ENCODE peak calls at places on chromosomes 12 and 14, in four cellular contexts. One of them, this sample, is unnamed.

GRCh38 chr14:95440496-95440895 is 76.0 kb downstream of the SYNE3 start:
- DNase-seq in SJSA1: no peak
- DNase-seq in small intestine: no peak
- DNase-seq in naive thymus-derived CD4-positive, alpha-beta T cell: no peak
- DNase-seq in this sample: no peak

GRCh38 chr12:29569392-29569791 is 71.9 kb upstream of the OVCH1 start:
- DNase-seq in naive thymus-derived CD4-positive, alpha-beta T cell: no peak
- DNase-seq in small intestine: no peak
- DNase-seq in SJSA1: no peak
- DNase-seq in this sample: no peak

GRCh38 chr12:78534311-78534710 is 330.3 kb upstream of the SYT1 start:
- DNase-seq in SJSA1: no peak
- DNase-seq in small intestine: no peak
- DNase-seq in naive thymus-derived CD4-positive, alpha-beta T cell: no peak
- DNase-seq in this sample: no peak

GRCh38 chr12:106054016-106054415 is 84.7 kb downstream of the NUAK1 start:
- DNase-seq in SJSA1: no peak
- DNase-seq in naive thymus-derived CD4-positive, alpha-beta T cell: no peak
- DNase-seq in small intestine: no peak
- DNase-seq in this sample: no peak

GRCh38 chr12:13278249-13278787 is 81.8 kb downstream of the EMP1 start:
- DNase-seq in SJSA1: peak; percentile 54
- DNase-seq in small intestine: peak; percentile 61
- DNase-seq in naive thymus-derived CD4-positive, alpha-beta T cell: peak; percentile 58
- DNase-seq in this sample: peak; percentile 27

GRCh38 chr12:109807954-109808353 is 25.2 kb downstream of the TRPV4 start:
- DNase-seq in small intestine: no peak
- DNase-seq in naive thymus-derived CD4-positive, alpha-beta T cell: no peak
- DNase-seq in SJSA1: no peak
- DNase-seq in this sample: no peak

GRCh38 chr14:68819260-68819691 is 26.4 kb upstream of the ZFP36L1 start:
- DNase-seq in small intestine: peak; percentile 86
- DNase-seq in SJSA1: no peak
- DNase-seq in naive thymus-derived CD4-positive, alpha-beta T cell: peak; percentile 23
- DNase-seq in this sample: peak; percentile 52

GRCh38 chr14:61749264-61749663 is 13.0 kb upstream of the SNAPC1 start:
- DNase-seq in SJSA1: no peak
- DNase-seq in small intestine: no peak
- DNase-seq in naive thymus-derived CD4-positive, alpha-beta T cell: no peak
- DNase-seq in this sample: no peak

GRCh38 chr12:62684586-62685295 is 218.1 kb downstream of the MON2 start:
- DNase-seq in naive thymus-derived CD4-positive, alpha-beta T cell: no peak
- DNase-seq in SJSA1: no peak
- DNase-seq in small intestine: no peak
- DNase-seq in this sample: peak; percentile 66

GRCh38 chr14:68762944-68763831 is 29.7 kb downstream of the ZFP36L1 start:
- DNase-seq in naive thymus-derived CD4-positive, alpha-beta T cell: no peak
- DNase-seq in small intestine: peak; percentile 77
- DNase-seq in SJSA1: no peak
- DNase-seq in this sample: peak; percentile 41

GRCh38 chr14:98931911-98932310 is 340.1 kb downstream of the BCL11B start:
- DNase-seq in small intestine: peak; percentile 64
- DNase-seq in naive thymus-derived CD4-positive, alpha-beta T cell: peak; percentile 90
- DNase-seq in SJSA1: no peak
- DNase-seq in this sample: no peak

GRCh38 chr12:76633415-76633814 is 73.8 kb upstream of the OSBPL8 start:
- DNase-seq in SJSA1: no peak
- DNase-seq in small intestine: peak; percentile 24
- DNase-seq in naive thymus-derived CD4-positive, alpha-beta T cell: no peak
- DNase-seq in this sample: no peak

GRCh38 chr12:112937741-112938719 is at the start of gene OAS3:
- DNase-seq in small intestine: peak; percentile 92
- DNase-seq in naive thymus-derived CD4-positive, alpha-beta T cell: peak; percentile 57
- DNase-seq in SJSA1: peak; percentile 85
- DNase-seq in this sample: peak; percentile 23

GRCh38 chr12:118866346-118866745 is 115.0 kb upstream of the SRRM4 start:
- DNase-seq in naive thymus-derived CD4-positive, alpha-beta T cell: no peak
- DNase-seq in SJSA1: no peak
- DNase-seq in small intestine: no peak
- DNase-seq in this sample: no peak

GRCh38 chr12:103745962-103746361 is 95.1 kb downstream of the NT5DC3 start:
- DNase-seq in naive thymus-derived CD4-positive, alpha-beta T cell: no peak
- DNase-seq in small intestine: peak; percentile 5
- DNase-seq in SJSA1: no peak
- DNase-seq in this sample: no peak

GRCh38 chr12:6927379-6927991 is at the start of gene ATN1:
- DNase-seq in naive thymus-derived CD4-positive, alpha-beta T cell: peak; percentile 48
- DNase-seq in SJSA1: peak; percentile 93
- DNase-seq in small intestine: peak; percentile 66
- DNase-seq in this sample: peak; percentile 37

GRCh38 chr14:52553002-52553670 is 500 bp downstream of the GPR137C start:
- DNase-seq in naive thymus-derived CD4-positive, alpha-beta T cell: peak; percentile 57
- DNase-seq in small intestine: peak; percentile 9
- DNase-seq in SJSA1: no peak
- DNase-seq in this sample: no peak

DNA sequence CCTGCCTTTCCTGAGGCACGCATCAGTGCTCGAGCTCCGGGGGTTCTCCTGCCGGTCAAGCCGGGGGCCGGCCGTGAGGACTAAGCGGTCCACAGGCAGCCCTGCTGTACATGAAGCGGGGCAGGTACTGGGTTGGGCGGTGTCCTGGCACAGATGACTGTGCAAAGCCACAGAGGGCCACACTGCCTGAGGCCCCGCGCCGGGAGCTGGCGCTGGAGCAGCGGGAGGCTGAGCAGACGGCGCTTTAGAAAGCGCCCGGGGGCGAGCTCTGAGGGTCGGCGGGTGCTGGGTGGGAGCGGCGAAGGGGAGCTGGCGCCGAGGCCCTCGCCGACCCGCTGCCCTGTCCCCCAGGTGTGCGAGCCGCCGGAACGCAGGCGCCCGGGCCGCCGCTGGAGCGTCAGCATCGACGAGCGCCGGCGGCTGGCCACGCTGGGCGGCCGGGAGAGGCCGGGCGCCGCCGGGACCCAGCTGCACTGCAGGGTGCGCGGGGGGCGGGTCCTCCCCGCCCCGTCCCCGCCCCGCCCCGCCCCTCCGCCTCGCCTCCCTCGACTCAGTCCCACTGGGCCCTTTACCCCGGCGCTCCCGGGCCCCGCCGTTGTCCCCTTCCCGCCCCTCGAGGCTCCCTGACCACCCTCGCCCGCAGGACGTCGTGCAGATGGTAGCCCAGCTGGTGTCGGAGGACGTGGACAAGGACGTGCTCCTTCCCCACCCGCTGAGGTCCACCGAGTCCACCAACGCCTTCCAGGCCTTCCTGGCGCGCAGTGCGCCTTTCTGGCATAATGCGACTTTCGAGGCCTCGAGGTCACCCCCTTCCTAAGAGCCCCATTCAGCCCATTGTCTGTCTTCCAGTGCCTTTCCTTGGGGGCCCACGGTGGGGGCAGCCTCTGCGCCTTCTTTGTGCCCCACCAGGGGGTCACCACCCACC is 8.3 kb upstream of the MTA1 start:
- DNase-seq in naive thymus-derived CD4-positive, alpha-beta T cell: peak; percentile 25
- DNase-seq in small intestine: peak; percentile 59
- DNase-seq in SJSA1: no peak
- DNase-seq in this sample: no peak
- H3K4me3 ChIP-seq in naive thymus-derived CD4-positive, alpha-beta T cell: no peak overlapping the region
- H3K4me3 ChIP-seq in small intestine: no peak overlapping the region
- H3K4me3 ChIP-seq in SJSA1: peak overlapping the region; percentile 31
- H3K4me3 ChIP-seq in this sample: peak overlapping the region; percentile 43

GRCh38 chr12:43776498-43776897 is 17.7 kb downstream of the IRAK4 start:
- DNase-seq in naive thymus-derived CD4-positive, alpha-beta T cell: peak; percentile 55
- DNase-seq in small intestine: peak; percentile 16
- DNase-seq in SJSA1: no peak
- DNase-seq in this sample: no peak
- H3K4me3 ChIP-seq in naive thymus-derived CD4-positive, alpha-beta T cell: no peak overlapping the region
- H3K4me3 ChIP-seq in small intestine: no peak overlapping the region
- H3K4me3 ChIP-seq in SJSA1: no peak overlapping the region
- H3K4me3 ChIP-seq in this sample: no peak overlapping the region

DNA sequence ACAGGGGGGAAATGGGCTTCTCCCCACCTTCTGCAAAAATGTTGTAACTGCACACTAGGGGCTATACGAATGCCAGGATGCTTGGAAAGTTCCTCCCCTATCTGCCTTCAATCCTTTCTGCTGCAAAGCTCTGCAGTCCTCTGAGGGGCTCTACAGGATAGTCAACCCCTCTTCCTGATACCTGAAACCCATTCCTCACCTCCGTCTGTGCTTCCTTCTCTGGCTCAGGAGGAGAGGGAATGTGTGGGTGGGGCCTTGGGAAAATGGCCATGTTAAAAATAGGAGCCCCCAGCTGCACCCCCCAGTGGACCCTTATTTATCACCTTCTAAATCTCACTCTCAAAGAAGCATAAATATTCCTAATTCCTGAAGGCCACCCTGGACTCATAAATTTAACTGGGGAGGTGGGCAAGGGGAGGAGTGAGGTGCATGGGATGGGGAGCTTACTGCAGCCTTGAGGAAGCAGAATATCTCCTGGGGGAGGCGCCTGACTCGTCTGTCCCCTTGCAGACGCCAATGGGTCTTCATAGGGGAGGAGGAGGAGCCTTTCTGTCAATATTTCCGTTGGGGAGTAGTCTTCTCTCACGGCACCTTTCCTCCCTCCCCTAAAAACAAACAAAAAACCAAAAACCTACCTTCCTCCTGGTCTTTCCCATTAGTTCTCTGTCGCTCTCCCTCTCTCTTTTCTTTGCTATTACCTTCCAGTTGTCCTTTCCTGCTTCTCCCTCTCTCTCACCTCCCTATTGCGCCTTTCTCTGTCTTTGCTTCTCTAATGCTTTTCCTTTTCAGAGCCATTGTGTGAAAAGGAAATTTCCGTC is 6.3 kb downstream of the GPR84 start:
- DNase-seq in small intestine: no peak
- DNase-seq in SJSA1: no peak
- DNase-seq in naive thymus-derived CD4-positive, alpha-beta T cell: peak; percentile 44
- DNase-seq in this sample: no peak
- H3K4me3 ChIP-seq in small intestine: no peak overlapping the region
- H3K4me3 ChIP-seq in SJSA1: peak overlapping the region; percentile 43
- H3K4me3 ChIP-seq in naive thymus-derived CD4-positive, alpha-beta T cell: peak overlapping the region; percentile 88
- H3K4me3 ChIP-seq in this sample: peak overlapping the region; percentile 49

DNA sequence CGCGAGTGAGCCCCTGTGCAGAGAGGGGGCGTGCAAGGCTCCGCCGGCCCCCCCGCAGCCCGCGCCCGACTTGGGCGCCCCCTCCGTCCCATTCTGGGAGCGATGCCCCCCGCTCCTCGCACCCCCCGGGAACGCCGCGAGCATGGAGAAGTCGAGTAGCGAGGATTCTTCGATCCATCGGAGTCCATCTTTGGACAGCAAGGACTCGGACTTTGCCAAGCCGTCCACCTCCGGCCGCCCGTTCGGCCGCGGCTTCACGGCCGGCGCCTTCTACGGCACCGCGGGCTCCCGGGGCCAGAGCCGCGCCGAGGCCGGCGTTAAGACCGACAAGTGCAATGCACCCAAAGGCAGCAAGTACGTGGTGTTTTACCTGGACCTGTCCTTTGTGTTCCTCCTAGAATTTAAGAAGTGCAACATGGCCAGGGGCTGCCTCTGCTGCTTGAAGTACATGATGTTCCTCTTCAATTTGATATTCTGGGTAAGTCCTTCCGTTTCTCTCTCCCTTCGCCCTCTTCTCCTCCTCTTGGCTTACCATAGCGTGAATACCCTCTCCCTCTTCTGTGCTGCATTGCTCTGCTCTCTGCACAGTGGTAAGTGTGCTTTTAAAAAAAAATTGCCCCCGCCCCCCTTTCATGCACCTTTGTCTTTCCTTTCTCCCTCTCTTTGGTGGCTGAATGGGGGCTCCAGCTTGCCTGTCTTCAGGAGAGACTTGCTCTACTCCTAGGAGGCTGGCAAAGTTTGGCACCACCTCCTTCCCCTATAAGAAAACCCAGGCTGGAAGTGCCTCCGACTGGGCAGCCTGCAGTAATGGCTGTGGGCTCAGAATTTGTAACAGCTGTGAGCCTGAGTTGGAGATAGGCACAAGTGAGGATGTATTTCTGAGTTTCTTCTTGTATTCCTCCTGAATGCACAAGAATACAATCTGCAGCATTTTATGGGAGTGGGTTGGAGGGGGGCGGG is 123.9 kb downstream of the TSPAN9 start:
- DNase-seq in small intestine: no peak
- DNase-seq in naive thymus-derived CD4-positive, alpha-beta T cell: no peak
- DNase-seq in SJSA1: no peak
- DNase-seq in this sample: no peak
- H3K4me3 ChIP-seq in small intestine: no peak overlapping the region
- H3K4me3 ChIP-seq in naive thymus-derived CD4-positive, alpha-beta T cell: no peak overlapping the region
- H3K4me3 ChIP-seq in SJSA1: peak overlapping the region; percentile 43
- H3K4me3 ChIP-seq in this sample: peak overlapping the region; percentile 59

DNA sequence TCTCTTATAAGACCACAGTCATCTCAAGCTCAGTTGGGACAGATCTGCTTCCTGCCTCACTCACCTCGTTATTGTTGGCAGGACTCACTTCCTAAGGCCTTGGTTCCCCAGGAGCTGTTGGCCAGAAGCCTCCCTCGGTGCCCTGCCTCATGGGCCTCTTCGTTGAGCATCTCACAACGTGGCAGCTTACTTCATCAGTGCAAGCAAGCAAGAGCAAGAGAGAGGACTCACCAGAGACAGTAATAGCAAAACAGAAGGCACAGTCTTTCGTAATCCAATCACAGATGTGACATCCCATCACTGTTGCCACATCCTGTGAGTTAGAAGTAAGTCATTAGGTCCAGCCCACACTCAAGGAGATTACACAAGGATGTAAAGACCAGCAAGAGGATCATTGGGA is 5.1 kb upstream of the NUMB start:
- DNase-seq in naive thymus-derived CD4-positive, alpha-beta T cell: no peak
- DNase-seq in SJSA1: no peak
- DNase-seq in small intestine: peak; percentile 52
- DNase-seq in this sample: peak; percentile 99
- H3K4me3 ChIP-seq in naive thymus-derived CD4-positive, alpha-beta T cell: no peak overlapping the region
- H3K4me3 ChIP-seq in SJSA1: no peak overlapping the region
- H3K4me3 ChIP-seq in small intestine: no peak overlapping the region
- H3K4me3 ChIP-seq in this sample: peak overlapping the region; percentile 38

DNA sequence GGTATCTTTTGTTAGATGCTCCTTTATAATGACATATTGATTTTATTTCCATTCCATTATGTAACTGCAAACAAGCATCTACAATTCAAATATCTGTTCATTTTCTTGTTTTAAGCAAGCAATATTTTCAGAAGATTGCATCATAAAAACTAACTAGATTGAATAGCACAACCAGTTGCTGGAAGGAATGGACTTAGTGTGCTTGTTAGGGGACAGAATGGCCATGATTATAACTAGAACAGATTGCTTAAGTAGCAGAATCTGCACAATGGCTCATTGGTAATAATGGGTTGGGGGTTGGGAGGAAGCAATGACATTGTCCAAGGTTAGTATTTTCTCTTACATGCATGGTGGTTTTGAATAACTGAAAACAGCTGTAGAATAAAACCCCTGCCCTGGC is 939.5 kb downstream of the SLC16A7 start:
- DNase-seq in naive thymus-derived CD4-positive, alpha-beta T cell: no peak
- DNase-seq in SJSA1: no peak
- DNase-seq in small intestine: no peak
- DNase-seq in this sample: no peak
- H3K4me3 ChIP-seq in naive thymus-derived CD4-positive, alpha-beta T cell: no peak overlapping the region
- H3K4me3 ChIP-seq in SJSA1: no peak overlapping the region
- H3K4me3 ChIP-seq in small intestine: no peak overlapping the region
- H3K4me3 ChIP-seq in this sample: no peak overlapping the region

This sample was measured in skeletal muscle cell.